ENCODE peak calls at places on chromosomes 6 and 20, in eight cellular contexts. One of them, this sample, is unnamed.

GRCh38 chr20:24781061-24781980 is 167.7 kb upstream of the CST7 start:
- DNase-seq in RPMI7951: peak
- DNase-seq in psoas muscle: peak
- DNase-seq in uterus: no peak
- DNase-seq in central memory CD4-positive, alpha-beta T cell: no peak
- DNase-seq in cardiac muscle cell: peak
- DNase-seq in activated naive CD4-positive, alpha-beta T cell treated with Interleukin-2 at 50 U/mL for 16 hours: no peak
- DNase-seq in T-helper 1 cell: no peak
- DNase-seq in this sample: no peak

GRCh38 chr20:22428051-22428450 is 156.3 kb downstream of the FOXA2 start:
- DNase-seq in RPMI7951: peak
- DNase-seq in psoas muscle: no peak
- DNase-seq in uterus: no peak
- DNase-seq in central memory CD4-positive, alpha-beta T cell: no peak
- DNase-seq in cardiac muscle cell: no peak
- DNase-seq in activated naive CD4-positive, alpha-beta T cell treated with Interleukin-2 at 50 U/mL for 16 hours: no peak
- DNase-seq in T-helper 1 cell: no peak
- DNase-seq in this sample: no peak

GRCh38 chr6:168877821-168878282 is 375.8 kb downstream of the THBS2 start:
- DNase-seq in RPMI7951: peak
- DNase-seq in psoas muscle: no peak
- DNase-seq in uterus: no peak
- DNase-seq in central memory CD4-positive, alpha-beta T cell: no peak
- DNase-seq in cardiac muscle cell: no peak
- DNase-seq in activated naive CD4-positive, alpha-beta T cell treated with Interleukin-2 at 50 U/mL for 16 hours: no peak
- DNase-seq in T-helper 1 cell: no peak
- DNase-seq in this sample: no peak

GRCh38 chr6:138609801-138610430 is 110.6 kb upstream of the NHSL1 start:
- DNase-seq in RPMI7951: peak
- DNase-seq in psoas muscle: no peak
- DNase-seq in uterus: no peak
- DNase-seq in central memory CD4-positive, alpha-beta T cell: no peak
- DNase-seq in cardiac muscle cell: no peak
- DNase-seq in activated naive CD4-positive, alpha-beta T cell treated with Interleukin-2 at 50 U/mL for 16 hours: no peak
- DNase-seq in T-helper 1 cell: no peak
- DNase-seq in this sample: no peak

GRCh38 chr20:40811660-40812414 is 122.8 kb upstream of the MAFB start:
- DNase-seq in RPMI7951: no peak
- DNase-seq in psoas muscle: no peak
- DNase-seq in uterus: no peak
- DNase-seq in central memory CD4-positive, alpha-beta T cell: no peak
- DNase-seq in cardiac muscle cell: no peak
- DNase-seq in activated naive CD4-positive, alpha-beta T cell treated with Interleukin-2 at 50 U/mL for 16 hours: no peak
- DNase-seq in T-helper 1 cell: no peak
- DNase-seq in this sample: no peak

GRCh38 chr6:20403766-20404640 is 2.3 kb downstream of the E2F3 start:
- DNase-seq in RPMI7951: no peak
- DNase-seq in psoas muscle: no peak
- DNase-seq in uterus: no peak
- DNase-seq in central memory CD4-positive, alpha-beta T cell: peak
- DNase-seq in cardiac muscle cell: peak
- DNase-seq in activated naive CD4-positive, alpha-beta T cell treated with Interleukin-2 at 50 U/mL for 16 hours: peak
- DNase-seq in T-helper 1 cell: peak
- DNase-seq in this sample: peak

GRCh38 chr6:75308250-75308988 is 23.8 kb upstream of the TMEM30A start:
- DNase-seq in RPMI7951: no peak
- DNase-seq in psoas muscle: no peak
- DNase-seq in uterus: no peak
- DNase-seq in central memory CD4-positive, alpha-beta T cell: no peak
- DNase-seq in cardiac muscle cell: no peak
- DNase-seq in activated naive CD4-positive, alpha-beta T cell treated with Interleukin-2 at 50 U/mL for 16 hours: no peak
- DNase-seq in T-helper 1 cell: no peak
- DNase-seq in this sample: no peak

GRCh38 chr6:46381579-46381978 is 109.7 kb downstream of the RCAN2 start:
- DNase-seq in RPMI7951: no peak
- DNase-seq in psoas muscle: no peak
- DNase-seq in uterus: no peak
- DNase-seq in central memory CD4-positive, alpha-beta T cell: no peak
- DNase-seq in cardiac muscle cell: no peak
- DNase-seq in activated naive CD4-positive, alpha-beta T cell treated with Interleukin-2 at 50 U/mL for 16 hours: no peak
- DNase-seq in T-helper 1 cell: no peak
- DNase-seq in this sample: no peak

GRCh38 chr20:17614812-17615644 is 45.2 kb downstream of the DSTN start:
- DNase-seq in RPMI7951: no peak
- DNase-seq in psoas muscle: peak
- DNase-seq in uterus: no peak
- DNase-seq in central memory CD4-positive, alpha-beta T cell: no peak
- DNase-seq in cardiac muscle cell: no peak
- DNase-seq in activated naive CD4-positive, alpha-beta T cell treated with Interleukin-2 at 50 U/mL for 16 hours: no peak
- DNase-seq in T-helper 1 cell: no peak
- DNase-seq in this sample: no peak

GRCh38 chr6:140992678-140993077 is 1140.0 kb upstream of the GJE1 start:
- DNase-seq in RPMI7951: no peak
- DNase-seq in psoas muscle: no peak
- DNase-seq in uterus: no peak
- DNase-seq in central memory CD4-positive, alpha-beta T cell: no peak
- DNase-seq in cardiac muscle cell: no peak
- DNase-seq in activated naive CD4-positive, alpha-beta T cell treated with Interleukin-2 at 50 U/mL for 16 hours: no peak
- DNase-seq in T-helper 1 cell: no peak
- DNase-seq in this sample: no peak

GRCh38 chr6:96520039-96520850 is 1.4 kb upstream of the UFL1 start:
- DNase-seq in RPMI7951: peak
- DNase-seq in psoas muscle: no peak
- DNase-seq in uterus: no peak
- DNase-seq in central memory CD4-positive, alpha-beta T cell: no peak
- DNase-seq in cardiac muscle cell: peak
- DNase-seq in activated naive CD4-positive, alpha-beta T cell treated with Interleukin-2 at 50 U/mL for 16 hours: no peak
- DNase-seq in T-helper 1 cell: no peak
- DNase-seq in this sample: no peak

GRCh38 chr6:37171141-37171969 is 1.4 kb downstream of the PIM1 start:
- DNase-seq in RPMI7951: peak
- DNase-seq in psoas muscle: peak
- DNase-seq in uterus: peak
- DNase-seq in central memory CD4-positive, alpha-beta T cell: peak
- DNase-seq in cardiac muscle cell: peak
- DNase-seq in activated naive CD4-positive, alpha-beta T cell treated with Interleukin-2 at 50 U/mL for 16 hours: peak
- DNase-seq in T-helper 1 cell: peak
- DNase-seq in this sample: no peak

GRCh38 chr6:105753184-105754097 is 332.7 kb upstream of the PRDM1 start:
- DNase-seq in RPMI7951: no peak
- DNase-seq in psoas muscle: no peak
- DNase-seq in uterus: no peak
- DNase-seq in central memory CD4-positive, alpha-beta T cell: no peak
- DNase-seq in cardiac muscle cell: no peak
- DNase-seq in activated naive CD4-positive, alpha-beta T cell treated with Interleukin-2 at 50 U/mL for 16 hours: no peak
- DNase-seq in T-helper 1 cell: no peak
- DNase-seq in this sample: no peak

GRCh38 chr20:33501000-33501399 is 11.1 kb downstream of the CBFA2T2 start:
- DNase-seq in RPMI7951: no peak
- DNase-seq in psoas muscle: no peak
- DNase-seq in uterus: no peak
- DNase-seq in central memory CD4-positive, alpha-beta T cell: no peak
- DNase-seq in cardiac muscle cell: no peak
- DNase-seq in activated naive CD4-positive, alpha-beta T cell treated with Interleukin-2 at 50 U/mL for 16 hours: no peak
- DNase-seq in T-helper 1 cell: no peak
- DNase-seq in this sample: no peak